ENCODE peak calls at places on chromosomes 2 and 18, in four cellular contexts. E is GM12891, M is spleen, D is transverse colon. H is an unnamed sample.

GRCh38 chr18:77088977-77089795 is 43.4 kb downstream of the MBP start:
- DNase-seq in E (no peak), M (peak; percentile 70), D (no peak), H (no peak)

GRCh38 chr18:6979954-6980353 is 137.6 kb downstream of the LAMA1 start:
- DNase-seq in E (no peak), M (no peak), D (no peak), H (no peak)

GRCh38 chr18:38007931-38008330 is 442.3 kb upstream of the CELF4 start:
- DNase-seq in E (no peak), M (no peak), D (no peak), H (no peak)

GRCh38 chr2:17851731-17852585 is 26.5 kb upstream of the KCNS3 start:
- DNase-seq in E (peak; percentile 56), M (no peak), D (peak; percentile 47), H (peak; percentile 71)

GRCh38 chr2:203804070-203804469 is 63.5 kb upstream of the CTLA4 start:
- DNase-seq in E (no peak), M (no peak), D (no peak), H (no peak)

GRCh38 chr2:72713857-72714256 is 112.0 kb downstream of the EXOC6B start:
- DNase-seq in E (no peak), M (no peak), D (no peak), H (no peak)

GRCh38 chr2:49224426-49225010 is 70.2 kb upstream of the FSHR start:
- DNase-seq in E (no peak), M (no peak), D (peak; percentile 7), H (no peak)

GRCh38 chr2:15718103-15718943 is 126.7 kb downstream of the DDX1 start:
- DNase-seq in E (no peak), M (no peak), D (no peak), H (no peak)

GRCh38 chr2:225040862-225041209 is 1.4 kb downstream of the DOCK10 start:
- DNase-seq in E (no peak), M (peak; percentile 75), D (peak; percentile 25), H (no peak)

GRCh38 chr2:240597419-240598181 is 11.1 kb downstream of the CAPN10 start:
- DNase-seq in E (no peak), M (peak; percentile 67), D (no peak), H (peak; percentile 59)

GRCh38 chr2:132517386-132517785 is 100.8 kb downstream of the GPR39 start:
- DNase-seq in E (no peak), M (no peak), D (no peak), H (no peak)

GRCh38 chr2:96082211-96083063 is 33.9 kb downstream of the ADRA2B start:
- DNase-seq in E (no peak), M (peak; percentile 54), D (no peak), H (no peak)

GRCh38 chr18:7329036-7329435 is 98.1 kb downstream of the LRRC30 start:
- DNase-seq in E (no peak), M (no peak), D (no peak), H (no peak)

GRCh38 chr2:137178955-137179377 is 413.6 kb downstream of the THSD7B start:
- DNase-seq in E (no peak), M (no peak), D (no peak), H (no peak)

GRCh38 chr2:232607011-232607410 is 26.4 kb upstream of the EFHD1 start:
- DNase-seq in E (no peak), M (peak; percentile 29), D (no peak), H (no peak)

GRCh38 chr18:9417081-9417841 is 58.1 kb upstream of the RALBP1 start:
- DNase-seq in E (no peak), M (no peak), D (no peak), H (peak; percentile 67)

GRCh38 chr2:201466050-201466660 is 14.6 kb downstream of the STRADB start:
- DNase-seq in E (no peak), M (no peak), D (no peak), H (no peak)

GRCh38 chr2:26455037-26455800 is 22.7 kb downstream of the OTOF start:
- DNase-seq in E (no peak), M (peak; percentile 78), D (no peak), H (peak; percentile 46)

GRCh38 chr2:40364143-40364903 is 87.6 kb downstream of the SLC8A1 start:
- DNase-seq in E (no peak), M (no peak), D (no peak), H (no peak)

GRCh38 chr18:2402084-2402483 is 169.2 kb downstream of the METTL4 start:
- DNase-seq in E (no peak), M (no peak), D (no peak), H (no peak)

GRCh38 chr2:164542584-164543021 is 78.7 kb downstream of the GRB14 start:
- DNase-seq in E (no peak), M (no peak), D (no peak), H (no peak)

GRCh38 chr18:36829362-36830140 is 624 bp downstream of the KIAA1328 start:
- DNase-seq in E (no peak), M (no peak), D (no peak), H (peak; percentile 65)

GRCh38 chr2:229408356-229408755 is 137.3 kb upstream of the PID1 start:
- DNase-seq in E (no peak), M (no peak), D (peak; percentile 47), H (peak; percentile 83)

GRCh38 chr18:12880532-12880892 is 3.5 kb downstream of the PTPN2 start:
- DNase-seq in E (no peak), M (no peak), D (no peak), H (no peak)

GRCh38 chr18:12930908-12931307 is 16.9 kb upstream of the SEH1L start:
- DNase-seq in E (no peak), M (no peak), D (no peak), H (no peak)

GRCh38 chr18:55748227-55748738 is 160.3 kb upstream of the TCF4 start:
- DNase-seq in E (no peak), M (no peak), D (no peak), H (no peak)

GRCh38 chr2:70965506-70965905 is 12.9 kb upstream of the ANKRD53 start:
- DNase-seq in E (no peak), M (no peak), D (no peak), H (no peak)

GRCh38 chr2:168246072-168246482 is 1.3 kb downstream of the STK39 start:
- DNase-seq in E (no peak), M (no peak), D (no peak), H (no peak)

GRCh38 chr2:19607931-19608762 is 249.7 kb upstream of the OSR1 start:
- DNase-seq in E (no peak), M (no peak), D (no peak), H (no peak)

GRCh38 chr18:51153659-51154371 is 43.7 kb downstream of the MEX3C start:
- DNase-seq in E (peak; percentile 38), M (peak; percentile 91), D (peak; percentile 79), H (no peak)

GRCh38 chr2:178914259-178914849 is 107.1 kb upstream of the TTN start:
- DNase-seq in E (no peak), M (peak; percentile 84), D (peak; percentile 78), H (peak; percentile 86)

GRCh38 chr2:216694201-216694825 is 1.0 kb downstream of the IGFBP5 start:
- DNase-seq in E (no peak), M (no peak), D (peak; percentile 39), H (peak; percentile 89)

GRCh38 chr2:36497570-36498163 is 100.3 kb downstream of the FEZ2 start:
- DNase-seq in E (no peak), M (no peak), D (no peak), H (no peak)

GRCh38 chr2:104702451-104702850 is 151.5 kb upstream of the POU3F3 start:
- DNase-seq in E (no peak), M (no peak), D (no peak), H (no peak)

GRCh38 chr2:142332196-142332595 is 201.4 kb upstream of the LRP1B start:
- DNase-seq in E (no peak), M (no peak), D (no peak), H (no peak)

GRCh38 chr18:27921904-27922541 is 254.9 kb downstream of the CDH2 start:
- DNase-seq in E (no peak), M (no peak), D (no peak), H (no peak)

GRCh38 chr2:144275340-144275739 is 244.6 kb downstream of the ZEB2 start:
- DNase-seq in E (no peak), M (no peak), D (no peak), H (no peak)

GRCh38 chr2:144279165-144279564 is 240.8 kb downstream of the ZEB2 start:
- DNase-seq in E (no peak), M (no peak), D (no peak), H (no peak)

GRCh38 chr2:144280009-144280408 is 239.9 kb downstream of the ZEB2 start:
- DNase-seq in E (no peak), M (no peak), D (no peak), H (no peak)

GRCh38 chr2:144277622-144278354 is 242.1 kb downstream of the ZEB2 start:
- DNase-seq in E (no peak), M (no peak), D (no peak), H (no peak)

DNA sequence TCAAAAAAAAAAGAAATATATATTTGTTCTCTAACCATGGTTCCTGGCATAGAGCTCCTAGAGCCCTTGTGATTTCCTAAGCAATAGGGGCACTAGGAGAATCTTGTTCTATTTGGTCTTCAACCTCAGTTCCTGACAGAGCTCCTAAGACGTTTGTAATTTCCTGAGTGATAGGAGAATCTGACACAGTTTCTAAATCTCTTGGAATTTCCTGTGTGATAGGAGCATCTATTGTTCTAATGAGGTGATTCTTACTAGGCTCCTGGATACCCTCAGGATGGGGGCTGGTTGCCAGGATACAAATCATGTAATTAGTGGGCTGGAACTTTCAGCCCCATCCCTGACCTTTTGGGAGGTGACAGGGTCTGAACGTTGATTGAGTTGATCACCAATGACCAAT is 245.8 kb downstream of the ZEB2 start:
- DNase-seq in E (no peak), M (no peak), D (no peak), H (no peak)
- TF ChIP-seq POLR2AphosphoS5 in E (no peak), M (no peak), D (no peak), H (no peak)

GRCh38 chr2:10326151-10326616 is 23.5 kb downstream of the HPCAL1 start:
- DNase-seq in E (no peak), M (no peak), D (no peak), H (no peak)

GRCh38 chr2:10327896-10328666 is 25.4 kb downstream of the HPCAL1 start:
- DNase-seq in E (no peak), M (no peak), D (peak; percentile 52), H (no peak)

GRCh38 chr2:10325278-10326145 is 22.8 kb downstream of the HPCAL1 start:
- DNase-seq in E (no peak), M (no peak), D (peak; percentile 44), H (peak; percentile 48)

GRCh38 chr2:10328667-10329583 is 26.2 kb downstream of the HPCAL1 start:
- DNase-seq in E (no peak), M (no peak), D (no peak), H (no peak)

GRCh38 chr2:10326707-10327594 is 24.2 kb downstream of the HPCAL1 start:
- DNase-seq in E (no peak), M (no peak), D (no peak), H (no peak)
- TF ChIP-seq POLR2AphosphoS5 in E (no peak), M (no peak), D (no peak), H (no peak)

GRCh38 chr2:236525416-236525997 is 44.1 kb upstream of the ACKR3 start:
- DNase-seq in E (no peak), M (no peak), D (no peak), H (no peak)

GRCh38 chr2:236523249-236523648 is 46.4 kb upstream of the ACKR3 start:
- DNase-seq in E (no peak), M (no peak), D (no peak), H (no peak)

GRCh38 chr2:236527198-236527640 is 42.4 kb upstream of the ACKR3 start:
- DNase-seq in E (no peak), M (no peak), D (no peak), H (no peak)

GRCh38 chr2:236530512-236530911 is 39.1 kb upstream of the ACKR3 start:
- DNase-seq in E (no peak), M (no peak), D (no peak), H (no peak)

GRCh38 chr2:236526459-236527197 is 43.0 kb upstream of the ACKR3 start:
- DNase-seq in E (no peak), M (no peak), D (no peak), H (no peak)
- TF ChIP-seq POLR2AphosphoS5 in E (no peak), M (no peak), D (no peak), H (no peak)

GRCh38 chr18:58285731-58286130 is 241.7 kb downstream of the NEDD4L start:
- DNase-seq in E (no peak), M (no peak), D (no peak), H (no peak)
- TF ChIP-seq POLR2AphosphoS5 in E (no peak), M (no peak), D (no peak), H (no peak)

H was measured in sigmoid colon.